ENCODE peak calls at places on chromosomes 2 and 18, in ten cellular contexts. One of them, this sample, is unnamed.

GRCh38 chr18:10374615-10375295 is 79.7 kb upstream of the APCDD1 start:
- DNase-seq in choroid plexus epithelial cell: no peak
- DNase-seq in fibroblast of mammary gland: no peak
- DNase-seq in progenitor cell of endocrine pancreas: no peak
- DNase-seq in AG09319: no peak
- DNase-seq in GM12865: no peak
- DNase-seq in fibroblast of lung: no peak
- DNase-seq in endodermal cell: no peak
- DNase-seq in neural progenitor cell: peak; percentile 7
- DNase-seq in stomach: no peak
- DNase-seq in this sample: no peak

GRCh38 chr2:33230133-33230618 is 246.3 kb upstream of the RASGRP3 start:
- DNase-seq in choroid plexus epithelial cell: no peak
- DNase-seq in fibroblast of mammary gland: no peak
- DNase-seq in progenitor cell of endocrine pancreas: no peak
- DNase-seq in AG09319: no peak
- DNase-seq in GM12865: no peak
- DNase-seq in fibroblast of lung: no peak
- DNase-seq in endodermal cell: no peak
- DNase-seq in neural progenitor cell: no peak
- DNase-seq in stomach: no peak
- DNase-seq in this sample: no peak

GRCh38 chr2:163697429-163697828 is 38.4 kb downstream of the FIGN start:
- DNase-seq in choroid plexus epithelial cell: no peak
- DNase-seq in fibroblast of mammary gland: no peak
- DNase-seq in progenitor cell of endocrine pancreas: no peak
- DNase-seq in AG09319: no peak
- DNase-seq in GM12865: no peak
- DNase-seq in fibroblast of lung: no peak
- DNase-seq in endodermal cell: no peak
- DNase-seq in neural progenitor cell: no peak
- DNase-seq in stomach: no peak
- DNase-seq in this sample: no peak

GRCh38 chr2:24375349-24376087 is 15.2 kb upstream of the ITSN2 start:
- DNase-seq in choroid plexus epithelial cell: no peak
- DNase-seq in fibroblast of mammary gland: no peak
- DNase-seq in progenitor cell of endocrine pancreas: no peak
- DNase-seq in AG09319: no peak
- DNase-seq in GM12865: no peak
- DNase-seq in fibroblast of lung: no peak
- DNase-seq in endodermal cell: no peak
- DNase-seq in neural progenitor cell: no peak
- DNase-seq in stomach: no peak
- DNase-seq in this sample: no peak

GRCh38 chr2:55364189-55365055 is 55.2 kb downstream of the CCDC88A start:
- DNase-seq in choroid plexus epithelial cell: peak; percentile 98
- DNase-seq in fibroblast of mammary gland: peak; percentile 98
- DNase-seq in progenitor cell of endocrine pancreas: no peak
- DNase-seq in AG09319: peak; percentile 87
- DNase-seq in GM12865: no peak
- DNase-seq in fibroblast of lung: peak; percentile 99
- DNase-seq in endodermal cell: no peak
- DNase-seq in neural progenitor cell: no peak
- DNase-seq in stomach: peak; percentile 34
- DNase-seq in this sample: no peak

GRCh38 chr2:218230882-218231281 is 13.9 kb downstream of the ARPC2 start:
- DNase-seq in choroid plexus epithelial cell: peak; percentile 83
- DNase-seq in fibroblast of mammary gland: peak; percentile 49
- DNase-seq in progenitor cell of endocrine pancreas: no peak
- DNase-seq in AG09319: no peak
- DNase-seq in GM12865: peak; percentile 56
- DNase-seq in fibroblast of lung: peak; percentile 47
- DNase-seq in endodermal cell: no peak
- DNase-seq in neural progenitor cell: no peak
- DNase-seq in stomach: peak; percentile 56
- DNase-seq in this sample: no peak

GRCh38 chr2:175111200-175111657 is 56.8 kb downstream of the ATF2 start:
- DNase-seq in choroid plexus epithelial cell: peak; percentile 79
- DNase-seq in fibroblast of mammary gland: peak; percentile 66
- DNase-seq in progenitor cell of endocrine pancreas: no peak
- DNase-seq in AG09319: peak; percentile 12
- DNase-seq in GM12865: peak; percentile 70
- DNase-seq in fibroblast of lung: peak; percentile 68
- DNase-seq in endodermal cell: no peak
- DNase-seq in neural progenitor cell: peak; percentile 33
- DNase-seq in stomach: no peak
- DNase-seq in this sample: no peak

GRCh38 chr2:43616967-43617366 is 20.1 kb upstream of the PLEKHH2 start:
- DNase-seq in choroid plexus epithelial cell: no peak
- DNase-seq in fibroblast of mammary gland: no peak
- DNase-seq in progenitor cell of endocrine pancreas: no peak
- DNase-seq in AG09319: no peak
- DNase-seq in GM12865: no peak
- DNase-seq in fibroblast of lung: no peak
- DNase-seq in endodermal cell: no peak
- DNase-seq in neural progenitor cell: no peak
- DNase-seq in stomach: no peak
- DNase-seq in this sample: no peak

GRCh38 chr2:70686577-70687460 is 81.2 kb downstream of the ADD2 start:
- DNase-seq in choroid plexus epithelial cell: peak; percentile 50
- DNase-seq in fibroblast of mammary gland: peak; percentile 72
- DNase-seq in progenitor cell of endocrine pancreas: no peak
- DNase-seq in AG09319: no peak
- DNase-seq in GM12865: peak; percentile 41
- DNase-seq in fibroblast of lung: peak; percentile 34
- DNase-seq in endodermal cell: peak; percentile 94
- DNase-seq in neural progenitor cell: peak; percentile 75
- DNase-seq in stomach: no peak
- DNase-seq in this sample: no peak

GRCh38 chr2:161570424-161571050 is 53.7 kb upstream of the SLC4A10 start:
- DNase-seq in choroid plexus epithelial cell: peak; percentile 4
- DNase-seq in fibroblast of mammary gland: no peak
- DNase-seq in progenitor cell of endocrine pancreas: no peak
- DNase-seq in AG09319: no peak
- DNase-seq in GM12865: peak; percentile 22
- DNase-seq in fibroblast of lung: no peak
- DNase-seq in endodermal cell: peak; percentile 64
- DNase-seq in neural progenitor cell: peak; percentile 36
- DNase-seq in stomach: no peak
- DNase-seq in this sample: no peak

GRCh38 chr2:161569401-161569800 is 54.8 kb upstream of the SLC4A10 start:
- DNase-seq in choroid plexus epithelial cell: no peak
- DNase-seq in fibroblast of mammary gland: no peak
- DNase-seq in progenitor cell of endocrine pancreas: no peak
- DNase-seq in AG09319: no peak
- DNase-seq in GM12865: no peak
- DNase-seq in fibroblast of lung: no peak
- DNase-seq in endodermal cell: no peak
- DNase-seq in neural progenitor cell: no peak
- DNase-seq in stomach: no peak
- DNase-seq in this sample: no peak

GRCh38 chr2:161564906-161565305 is 59.3 kb upstream of the SLC4A10 start:
- DNase-seq in choroid plexus epithelial cell: no peak
- DNase-seq in fibroblast of mammary gland: no peak
- DNase-seq in progenitor cell of endocrine pancreas: no peak
- DNase-seq in AG09319: no peak
- DNase-seq in GM12865: no peak
- DNase-seq in fibroblast of lung: no peak
- DNase-seq in endodermal cell: no peak
- DNase-seq in neural progenitor cell: no peak
- DNase-seq in stomach: no peak
- DNase-seq in this sample: no peak
- TF ChIP-seq CTCF in choroid plexus epithelial cell: no peak
- TF ChIP-seq CTCF in fibroblast of mammary gland: no peak
- TF ChIP-seq CTCF in progenitor cell of endocrine pancreas: no peak
- TF ChIP-seq CTCF in AG09319: no peak
- TF ChIP-seq CTCF in GM12865: no peak
- TF ChIP-seq CTCF in fibroblast of lung: no peak
- TF ChIP-seq CTCF in endodermal cell: no peak
- TF ChIP-seq CTCF in neural progenitor cell: no peak
- TF ChIP-seq CTCF in stomach: no peak
- TF ChIP-seq CTCF in this sample: no peak

GRCh38 chr18:13107074-13107473 is 111.5 kb upstream of the LDLRAD4 start:
- DNase-seq in choroid plexus epithelial cell: peak; percentile 41
- DNase-seq in fibroblast of mammary gland: peak; percentile 49
- DNase-seq in progenitor cell of endocrine pancreas: no peak
- DNase-seq in AG09319: no peak
- DNase-seq in GM12865: no peak
- DNase-seq in fibroblast of lung: peak; percentile 13
- DNase-seq in endodermal cell: no peak
- DNase-seq in neural progenitor cell: no peak
- DNase-seq in stomach: no peak
- DNase-seq in this sample: no peak

GRCh38 chr18:13108330-13108729 is 110.2 kb upstream of the LDLRAD4 start:
- DNase-seq in choroid plexus epithelial cell: no peak
- DNase-seq in fibroblast of mammary gland: no peak
- DNase-seq in progenitor cell of endocrine pancreas: no peak
- DNase-seq in AG09319: no peak
- DNase-seq in GM12865: no peak
- DNase-seq in fibroblast of lung: no peak
- DNase-seq in endodermal cell: no peak
- DNase-seq in neural progenitor cell: no peak
- DNase-seq in stomach: no peak
- DNase-seq in this sample: no peak

GRCh38 chr18:13110559-13110958 is 108.0 kb upstream of the LDLRAD4 start:
- DNase-seq in choroid plexus epithelial cell: no peak
- DNase-seq in fibroblast of mammary gland: no peak
- DNase-seq in progenitor cell of endocrine pancreas: no peak
- DNase-seq in AG09319: no peak
- DNase-seq in GM12865: no peak
- DNase-seq in fibroblast of lung: no peak
- DNase-seq in endodermal cell: no peak
- DNase-seq in neural progenitor cell: no peak
- DNase-seq in stomach: no peak
- DNase-seq in this sample: no peak

GRCh38 chr18:13112982-13113381 is 105.6 kb upstream of the LDLRAD4 start:
- DNase-seq in choroid plexus epithelial cell: peak; percentile 76
- DNase-seq in fibroblast of mammary gland: peak; percentile 39
- DNase-seq in progenitor cell of endocrine pancreas: peak; percentile 37
- DNase-seq in AG09319: no peak
- DNase-seq in GM12865: no peak
- DNase-seq in fibroblast of lung: peak; percentile 42
- DNase-seq in endodermal cell: peak; percentile 94
- DNase-seq in neural progenitor cell: peak; percentile 91
- DNase-seq in stomach: peak; percentile 55
- DNase-seq in this sample: no peak
- TF ChIP-seq CTCF in choroid plexus epithelial cell: peak; percentile 77
- TF ChIP-seq CTCF in fibroblast of mammary gland: peak; percentile 19
- TF ChIP-seq CTCF in progenitor cell of endocrine pancreas: peak; percentile 59
- TF ChIP-seq CTCF in AG09319: peak; percentile 34
- TF ChIP-seq CTCF in GM12865: no peak
- TF ChIP-seq CTCF in fibroblast of lung: peak; percentile 19
- TF ChIP-seq CTCF in endodermal cell: peak; percentile 79
- TF ChIP-seq CTCF in neural progenitor cell: peak; percentile 63
- TF ChIP-seq CTCF in stomach: no peak
- TF ChIP-seq CTCF in this sample: no peak

GRCh38 chr2:109527079-109527478 is 86.7 kb downstream of the SEPTIN10 start:
- DNase-seq in choroid plexus epithelial cell: no peak
- DNase-seq in fibroblast of mammary gland: no peak
- DNase-seq in progenitor cell of endocrine pancreas: no peak
- DNase-seq in AG09319: no peak
- DNase-seq in GM12865: no peak
- DNase-seq in fibroblast of lung: no peak
- DNase-seq in endodermal cell: peak; percentile 27
- DNase-seq in neural progenitor cell: no peak
- DNase-seq in stomach: no peak
- DNase-seq in this sample: no peak

GRCh38 chr2:109526442-109526970 is 87.3 kb downstream of the SEPTIN10 start:
- DNase-seq in choroid plexus epithelial cell: no peak
- DNase-seq in fibroblast of mammary gland: no peak
- DNase-seq in progenitor cell of endocrine pancreas: no peak
- DNase-seq in AG09319: no peak
- DNase-seq in GM12865: no peak
- DNase-seq in fibroblast of lung: no peak
- DNase-seq in endodermal cell: peak; percentile 25
- DNase-seq in neural progenitor cell: no peak
- DNase-seq in stomach: no peak
- DNase-seq in this sample: no peak

GRCh38 chr2:109527846-109528705 is 85.7 kb downstream of the SEPTIN10 start:
- DNase-seq in choroid plexus epithelial cell: no peak
- DNase-seq in fibroblast of mammary gland: no peak
- DNase-seq in progenitor cell of endocrine pancreas: no peak
- DNase-seq in AG09319: no peak
- DNase-seq in GM12865: no peak
- DNase-seq in fibroblast of lung: no peak
- DNase-seq in endodermal cell: peak; percentile 47
- DNase-seq in neural progenitor cell: no peak
- DNase-seq in stomach: no peak
- DNase-seq in this sample: no peak

GRCh38 chr2:109523536-109524361 is 90.0 kb downstream of the SEPTIN10 start:
- DNase-seq in choroid plexus epithelial cell: no peak
- DNase-seq in fibroblast of mammary gland: no peak
- DNase-seq in progenitor cell of endocrine pancreas: no peak
- DNase-seq in AG09319: no peak
- DNase-seq in GM12865: no peak
- DNase-seq in fibroblast of lung: no peak
- DNase-seq in endodermal cell: no peak
- DNase-seq in neural progenitor cell: no peak
- DNase-seq in stomach: no peak
- DNase-seq in this sample: no peak

GRCh38 chr2:109525836-109526235 is 87.9 kb downstream of the SEPTIN10 start:
- DNase-seq in choroid plexus epithelial cell: no peak
- DNase-seq in fibroblast of mammary gland: no peak
- DNase-seq in progenitor cell of endocrine pancreas: no peak
- DNase-seq in AG09319: no peak
- DNase-seq in GM12865: no peak
- DNase-seq in fibroblast of lung: no peak
- DNase-seq in endodermal cell: peak; percentile 34
- DNase-seq in neural progenitor cell: peak; percentile 21
- DNase-seq in stomach: no peak
- DNase-seq in this sample: no peak
- TF ChIP-seq CTCF in choroid plexus epithelial cell: no peak
- TF ChIP-seq CTCF in fibroblast of mammary gland: no peak
- TF ChIP-seq CTCF in progenitor cell of endocrine pancreas: no peak
- TF ChIP-seq CTCF in AG09319: no peak
- TF ChIP-seq CTCF in GM12865: no peak
- TF ChIP-seq CTCF in fibroblast of lung: no peak
- TF ChIP-seq CTCF in endodermal cell: no peak
- TF ChIP-seq CTCF in neural progenitor cell: no peak
- TF ChIP-seq CTCF in stomach: no peak
- TF ChIP-seq CTCF in this sample: no peak

DNA sequence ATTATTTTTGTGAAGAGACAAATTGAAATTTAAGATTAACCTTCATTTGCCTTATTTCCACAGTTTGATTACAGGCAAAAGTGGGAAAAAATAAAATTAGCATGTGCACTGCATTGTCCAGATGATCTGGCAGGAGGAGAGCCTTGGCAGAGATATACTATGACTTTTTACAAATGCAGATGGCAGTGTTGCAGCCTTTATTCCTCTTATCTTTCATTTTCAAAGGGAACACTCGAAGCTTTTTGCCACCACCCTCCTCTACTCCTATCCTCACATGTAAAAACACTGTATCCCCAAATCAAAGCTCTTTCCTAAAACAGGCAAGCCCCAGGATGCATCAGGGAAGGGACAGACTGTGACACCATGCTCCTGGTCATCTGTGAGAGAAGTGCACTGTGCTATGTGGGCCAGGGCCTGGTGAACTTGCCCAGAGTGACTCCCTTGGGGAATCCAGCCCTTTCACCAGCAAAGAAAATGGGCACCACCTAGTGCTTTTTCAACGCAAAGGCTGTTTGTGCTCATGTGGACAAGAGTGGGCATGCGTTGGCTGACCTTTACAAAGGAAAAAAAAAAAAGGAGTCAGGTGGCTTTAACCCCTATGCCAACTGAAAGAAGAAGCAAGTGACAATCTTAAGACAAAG is 74.7 kb upstream of the ETAA1 start:
- DNase-seq in choroid plexus epithelial cell: peak; percentile 28
- DNase-seq in fibroblast of mammary gland: peak; percentile 61
- DNase-seq in progenitor cell of endocrine pancreas: peak; percentile 12
- DNase-seq in AG09319: peak; percentile 23
- DNase-seq in GM12865: peak; percentile 5
- DNase-seq in fibroblast of lung: peak; percentile 79
- DNase-seq in endodermal cell: peak; percentile 81
- DNase-seq in neural progenitor cell: peak; percentile 69
- DNase-seq in stomach: no peak
- DNase-seq in this sample: no peak
- TF ChIP-seq CTCF in choroid plexus epithelial cell: peak; percentile 40
- TF ChIP-seq CTCF in fibroblast of mammary gland: peak; percentile 48
- TF ChIP-seq CTCF in progenitor cell of endocrine pancreas: peak; percentile 58
- TF ChIP-seq CTCF in AG09319: peak; percentile 38
- TF ChIP-seq CTCF in GM12865: no peak
- TF ChIP-seq CTCF in fibroblast of lung: peak; percentile 49
- TF ChIP-seq CTCF in endodermal cell: peak; percentile 71
- TF ChIP-seq CTCF in neural progenitor cell: peak; percentile 57
- TF ChIP-seq CTCF in stomach: peak; percentile 7
- TF ChIP-seq CTCF in this sample: no peak